ENCODE peak calls at places on chromosomes 2 and 18, in six cellular contexts. N is heart right ventricle, M is heart left ventricle, F is body of pancreas, G is mammary epithelial cell, X is tibial nerve. Z is an unnamed sample.

GRCh38 chr2:227655454-227655853 is 11.2 kb upstream of the SCYGR5 start:
- DNase-seq in X (peak; percentile 50), F (no peak), N (no peak), M (no peak), G (peak; percentile 82), Z (no peak)

GRCh38 chr2:128440087-128440665 is 121.5 kb upstream of the HS6ST1 start:
- DNase-seq in G (no peak), N (no peak), F (no peak), M (no peak), X (no peak), Z (no peak)

GRCh38 chr2:216519154-216519762 is 20.6 kb downstream of the RPL37A start:
- DNase-seq in M (no peak), N (peak; percentile 86), G (peak; percentile 70), F (peak; percentile 82), X (peak; percentile 93), Z (peak; percentile 93)

GRCh38 chr2:235024191-235024611 is 72.4 kb downstream of the SH3BP4 start:
- DNase-seq in G (peak; percentile 38), X (no peak), F (no peak), N (no peak), M (no peak), Z (peak; percentile 10)

GRCh38 chr2:74199871-74200305 is 1.5 kb downstream of the MTHFD2 start:
- DNase-seq in F (no peak), X (no peak), M (no peak), N (no peak), G (peak; percentile 33), Z (no peak)

GRCh38 chr2:124804014-124804940 is 779.2 kb downstream of the CNTNAP5 start:
- DNase-seq in G (peak; percentile 2), X (no peak), F (peak; percentile 12), N (no peak), M (no peak), Z (no peak)

GRCh38 chr2:215796160-215796559 is 217.2 kb downstream of the MREG start:
- DNase-seq in X (no peak), F (no peak), N (no peak), M (no peak), G (peak; percentile 79), Z (no peak)

GRCh38 chr2:212416126-212416525 is 122.5 kb downstream of the ERBB4 start:
- DNase-seq in N (no peak), X (no peak), M (no peak), F (no peak), G (no peak), Z (no peak)

GRCh38 chr18:60506190-60506589 is 133.6 kb upstream of the MC4R start:
- DNase-seq in N (no peak), G (no peak), M (no peak), F (no peak), X (no peak), Z (no peak)

GRCh38 chr2:176187306-176188217 is 906 bp upstream of the HOXD1 start:
- DNase-seq in G (no peak), F (no peak), X (no peak), N (no peak), M (no peak), Z (peak; percentile 52)
- H3K4me1 ChIP-seq in G (peaks cover 15% of the 10 kb centered on the region), F (peaks cover 34% of the 10 kb centered on the region), X (peaks cover 10% of the 10 kb centered on the region), N (peaks cover 27% of the 10 kb centered on the region), M (peaks cover 28% of the 10 kb centered on the region), Z (peaks cover 22% of the 10 kb centered on the region)

GRCh38 chr2:106156305-106157288 is 37.5 kb downstream of the UXS1 start:
- DNase-seq in F (no peak), M (no peak), X (no peak), N (no peak), G (peak; percentile 86), Z (no peak)

GRCh38 chr2:106157416-106157815 is 36.7 kb downstream of the UXS1 start:
- DNase-seq in X (no peak), N (no peak), F (no peak), G (peak; percentile 77), M (no peak), Z (no peak)

GRCh38 chr2:106158871-106159270 is 35.2 kb downstream of the UXS1 start:
- DNase-seq in M (no peak), N (no peak), G (no peak), F (no peak), X (no peak), Z (no peak)

GRCh38 chr2:106159867-106160785 is 34.0 kb downstream of the UXS1 start:
- DNase-seq in X (no peak), F (no peak), M (peak; percentile 27), G (no peak), N (no peak), Z (no peak)

DNA sequence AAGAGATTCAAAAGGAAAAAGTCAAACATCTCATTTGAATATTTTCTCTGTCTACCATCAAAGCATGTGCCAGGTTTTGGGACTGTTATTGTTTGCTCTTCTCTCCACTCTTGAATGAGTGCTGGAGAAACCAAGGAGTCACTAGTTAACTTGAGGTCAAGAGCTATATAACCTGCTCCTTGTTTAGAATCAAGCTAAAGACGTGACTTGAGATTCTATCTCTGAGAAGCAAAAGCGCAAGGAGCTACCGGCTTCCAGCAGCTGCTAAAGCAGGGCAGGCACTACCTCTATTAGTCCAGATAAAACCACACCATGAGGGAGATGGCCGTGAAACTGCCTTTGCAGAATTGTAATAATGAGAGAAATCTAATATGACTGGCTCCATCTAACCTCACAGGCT is 36.0 kb downstream of the UXS1 start:
- DNase-seq in N (no peak), X (no peak), M (no peak), G (no peak), F (no peak), Z (no peak)
- TF ChIP-seq CTCF in N (no peak), X (no peak), M (no peak), G (no peak), F (no peak), Z (no peak)

DNA sequence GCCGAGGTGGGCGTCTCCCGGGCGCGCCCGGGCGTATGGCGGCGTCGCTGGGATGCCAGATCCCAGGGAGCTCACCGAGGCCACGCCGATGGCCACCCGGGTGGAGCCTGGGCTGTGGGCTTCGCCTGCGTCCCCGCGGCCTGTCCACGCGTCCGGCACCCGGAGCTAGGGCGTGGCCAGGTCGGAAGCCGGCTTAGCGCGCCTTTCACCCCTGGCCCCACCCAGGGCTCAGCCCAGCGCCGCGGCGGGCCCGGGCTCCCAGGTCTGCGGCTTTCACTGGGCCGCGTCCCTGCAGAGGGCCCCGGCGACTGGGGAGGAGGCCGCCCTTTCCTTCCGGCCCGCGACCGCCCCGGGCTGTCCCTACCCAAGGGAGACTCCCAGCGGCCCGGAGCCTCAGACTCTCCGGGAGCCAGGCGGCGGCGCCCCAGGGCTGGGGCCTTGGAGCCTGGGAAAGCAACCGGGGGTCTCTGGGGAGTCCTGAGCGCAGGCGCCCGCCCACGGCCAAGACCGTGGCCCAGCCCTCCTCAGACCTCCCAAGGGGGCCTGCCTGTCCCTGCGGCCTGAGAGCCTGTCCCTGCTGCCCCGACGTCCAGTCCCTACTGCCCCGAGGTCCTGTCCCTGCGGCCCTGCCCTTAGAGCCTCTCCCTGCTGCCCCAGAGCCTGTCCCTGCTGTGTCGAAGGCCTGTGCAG is 36.3 kb upstream of the ITM2C start:
- DNase-seq in F (no peak), G (no peak), M (peak; percentile 79), N (peak; percentile 45), X (no peak), Z (peak; percentile 25)
- H3K4me3 ChIP-seq in F (no peak overlapping the region), G (no peak overlapping the region), M (peak overlapping the region; percentile 14), N (peak overlapping the region; percentile 56), X (peak overlapping the region; percentile 38), Z (no peak overlapping the region)

GRCh38 chr2:172099472-172100079 is 3.1 kb downstream of the DLX2 start:
- DNase-seq in N (no peak), X (no peak), G (no peak), F (no peak), M (no peak), Z (no peak)
- H3K4me1 ChIP-seq in N (peaks cover 65% of the 10 kb centered on the region), X (peaks cover 80% of the 10 kb centered on the region), G (peaks cover 63% of the 10 kb centered on the region), F (peaks cover 78% of the 10 kb centered on the region), M (peaks cover 68% of the 10 kb centered on the region), Z (peaks cover 66% of the 10 kb centered on the region)

GRCh38 chr2:18819566-18819965 is 230.2 kb upstream of the NT5C1B start:
- DNase-seq in F (no peak), X (no peak), M (no peak), N (no peak), G (no peak), Z (no peak)
- TF ChIP-seq CTCF in F (no peak), X (no peak), M (no peak), N (no peak), G (no peak), Z (no peak)

GRCh38 chr2:60890393-60890707 is 9.0 kb downstream of the REL start:
- DNase-seq in G (no peak), X (no peak), F (no peak), M (no peak), N (no peak), Z (no peak)

GRCh38 chr2:60885683-60886082 is 4.3 kb downstream of the REL start:
- DNase-seq in X (no peak), N (no peak), F (no peak), M (no peak), G (no peak), Z (no peak)

GRCh38 chr2:60888853-60889252 is 7.5 kb downstream of the REL start:
- DNase-seq in N (no peak), G (no peak), M (no peak), F (no peak), X (no peak), Z (no peak)

GRCh38 chr2:60886962-60887361 is 5.6 kb downstream of the REL start:
- DNase-seq in M (no peak), F (no peak), X (no peak), N (no peak), G (no peak), Z (no peak)

GRCh38 chr2:60891175-60891574 is 9.8 kb downstream of the REL start:
- DNase-seq in G (no peak), X (no peak), F (no peak), M (no peak), N (no peak), Z (no peak)
- H3K4me3 ChIP-seq in G (no peak overlapping the region), X (no peak overlapping the region), F (no peak overlapping the region), M (no peak overlapping the region), N (no peak overlapping the region), Z (no peak overlapping the region)